ENCODE peak calls at places on chromosomes 16 and 17, in ten cellular contexts. W is sigmoid colon; H is heart right ventricle; E is CD4-positive, alpha-beta memory T cell; F is cardiac muscle cell; I is mammary epithelial cell; V is aorta; A is GM23338; Z is adrenal gland; P is Caco-2. G is an unnamed sample. For H3K36me3 and H3K4me1, the result is how much of the 10 kb centered on the place peaks cover.

GRCh38 chr16:77496934-77497333 is 62.1 kb upstream of the ADAMTS18 start:
- DNase-seq in W (no peak), H (no peak), E (no peak), F (no peak), I (no peak), V (no peak), A (no peak), Z (no peak), P (no peak), G (no peak)

GRCh38 chr16:87108941-87109340 is 208.3 kb downstream of the C16orf95 start:
- DNase-seq in W (peak), H (no peak), E (no peak), F (no peak), I (peak), V (no peak), A (no peak), Z (no peak), P (no peak), G (no peak)

GRCh38 chr17:57401556-57402488 is 145.5 kb downstream of the MSI2 start:
- DNase-seq in W (no peak), H (no peak), E (no peak), F (no peak), I (no peak), V (no peak), A (peak), Z (no peak), P (no peak), G (no peak)

GRCh38 chr16:57356547-57356946 is 2.0 kb upstream of the CCL22 start:
- DNase-seq in W (no peak), H (no peak), E (no peak), F (no peak), I (no peak), V (no peak), A (no peak), Z (no peak), P (no peak), G (no peak)

GRCh38 chr16:15790458-15790857 is 66.4 kb downstream of the MYH11 start:
- DNase-seq in W (no peak), H (no peak), E (no peak), F (no peak), I (no peak), V (no peak), A (no peak), Z (peak), P (no peak), G (no peak)

GRCh38 chr17:62125307-62125706 is 60.2 kb upstream of the MED13 start:
- DNase-seq in W (no peak), H (no peak), E (no peak), F (no peak), I (no peak), V (no peak), A (no peak), Z (no peak), P (no peak), G (no peak)

GRCh38 chr17:57366558-57367351 is 110.4 kb downstream of the MSI2 start:
- DNase-seq in W (no peak), H (no peak), E (no peak), F (no peak), I (no peak), V (no peak), A (no peak), Z (no peak), P (peak), G (no peak)

GRCh38 chr16:54325616-54326265 is 39.2 kb upstream of the IRX3 start:
- DNase-seq in W (peak), H (no peak), E (no peak), F (no peak), I (no peak), V (no peak), A (no peak), Z (no peak), P (no peak), G (no peak)

GRCh38 chr17:79053251-79053925 is 21.2 kb upstream of the ENGASE start:
- DNase-seq in W (peak), H (no peak), E (no peak), F (no peak), I (no peak), V (peak), A (no peak), Z (no peak), P (no peak), G (no peak)

GRCh38 chr16:89413811-89414585 is 76.4 kb downstream of the ANKRD11 start:
- DNase-seq in W (no peak), H (peak), E (no peak), F (no peak), I (no peak), V (peak), A (no peak), Z (no peak), P (no peak), G (no peak)

GRCh38 chr17:16384557-16384956 is 3.7 kb downstream of the UBB start:
- DNase-seq in W (no peak), H (no peak), E (no peak), F (no peak), I (no peak), V (no peak), A (no peak), Z (no peak), P (no peak), G (no peak)

GRCh38 chr17:36856169-36856568 is 81.1 kb upstream of the LHX1 start:
- DNase-seq in W (no peak), H (no peak), E (no peak), F (no peak), I (peak), V (no peak), A (no peak), Z (no peak), P (no peak), G (no peak)

GRCh38 chr16:78134944-78135619 is 35.6 kb downstream of the WWOX start:
- DNase-seq in W (no peak), H (no peak), E (no peak), F (no peak), I (no peak), V (no peak), A (no peak), Z (no peak), P (no peak), G (no peak)

GRCh38 chr17:47812146-47812920 is 9.3 kb downstream of the OSBPL7 start:
- DNase-seq in W (peak), H (no peak), E (no peak), F (no peak), I (no peak), V (peak), A (no peak), Z (no peak), P (peak), G (no peak)

GRCh38 chr17:63838586-63839184 is 3.8 kb downstream of the SMARCD2 start:
- DNase-seq in W (peak), H (peak), E (no peak), F (peak), I (peak), V (peak), A (peak), Z (peak), P (peak), G (no peak)

GRCh38 chr16:57786632-57787518 is 15.4 kb downstream of the KIFC3 start:
- DNase-seq in W (peak), H (peak), E (no peak), F (no peak), I (no peak), V (no peak), A (no peak), Z (peak), P (no peak), G (no peak)

GRCh38 chr16:11711662-11712061 is 31.0 kb downstream of the TXNDC11 start:
- DNase-seq in W (no peak), H (no peak), E (no peak), F (no peak), I (no peak), V (no peak), A (no peak), Z (no peak), P (no peak), G (no peak)

GRCh38 chr16:20669691-20670090 is 27.8 kb downstream of the ACSM1 start:
- DNase-seq in W (no peak), H (no peak), E (no peak), F (no peak), I (no peak), V (no peak), A (no peak), Z (no peak), P (no peak), G (no peak)

GRCh38 chr17:41651625-41652460 is 27.5 kb upstream of the KRT17 start:
- DNase-seq in W (peak), H (no peak), E (no peak), F (no peak), I (peak), V (peak), A (no peak), Z (no peak), P (no peak), G (no peak)

GRCh38 chr16:3965306-3965705 is 84.8 kb upstream of the CREBBP start:
- DNase-seq in W (no peak), H (no peak), E (no peak), F (no peak), I (no peak), V (no peak), A (no peak), Z (no peak), P (no peak), G (no peak)

GRCh38 chr16:79267146-79267545 is 333.4 kb downstream of the MAF start:
- DNase-seq in W (no peak), H (no peak), E (no peak), F (no peak), I (no peak), V (no peak), A (no peak), Z (no peak), P (no peak), G (no peak)

GRCh38 chr17:41777579-41778188 is 8.8 kb downstream of the JUP start:
- DNase-seq in W (peak), H (peak), E (no peak), F (peak), I (peak), V (peak), A (no peak), Z (peak), P (no peak), G (no peak)

GRCh38 chr17:2755941-2756724 is 6.7 kb upstream of the CCDC92B start:
- DNase-seq in W (no peak), H (no peak), E (no peak), F (no peak), I (no peak), V (no peak), A (peak), Z (no peak), P (peak), G (peak)

GRCh38 chr16:57537596-57538234 is 1.3 kb upstream of the CCDC102A start:
- DNase-seq in W (no peak), H (no peak), E (no peak), F (no peak), I (no peak), V (no peak), A (no peak), Z (no peak), P (no peak), G (no peak)

GRCh38 chr17:34068506-34069035 is 186.5 kb upstream of the CCL2 start:
- DNase-seq in W (no peak), H (no peak), E (no peak), F (no peak), I (no peak), V (no peak), A (no peak), Z (no peak), P (no peak), G (no peak)

GRCh38 chr17:76053230-76054111 is 18.8 kb downstream of the SRP68 start:
- DNase-seq in W (no peak), H (no peak), E (no peak), F (peak), I (peak), V (no peak), A (no peak), Z (no peak), P (no peak), G (no peak)

GRCh38 chr16:50641818-50642187 is 39.3 kb downstream of the SNX20 start:
- DNase-seq in W (no peak), H (no peak), E (no peak), F (no peak), I (no peak), V (no peak), A (no peak), Z (no peak), P (no peak), G (no peak)

GRCh38 chr16:84741351-84741791 is 41.6 kb downstream of the USP10 start:
- DNase-seq in W (no peak), H (no peak), E (no peak), F (peak), I (no peak), V (no peak), A (no peak), Z (peak), P (no peak), G (no peak)

GRCh38 chr16:2770057-2770780 is 6.9 kb downstream of the ELOB start:
- DNase-seq in W (no peak), H (no peak), E (no peak), F (no peak), I (no peak), V (peak), A (no peak), Z (no peak), P (no peak), G (peak)

GRCh38 chr17:75078097-75079022 is 9.4 kb upstream of the SLC16A5 start:
- DNase-seq in W (no peak), H (no peak), E (no peak), F (peak), I (peak), V (peak), A (no peak), Z (peak), P (peak), G (no peak)

GRCh38 chr17:78117027-78117981 is 11.3 kb downstream of the TMC6 start:
- DNase-seq in W (no peak), H (no peak), E (no peak), F (no peak), I (no peak), V (no peak), A (peak), Z (no peak), P (no peak), G (no peak)

GRCh38 chr16:13436641-13437423 is 483.1 kb upstream of the ERCC4 start:
- DNase-seq in W (no peak), H (no peak), E (no peak), F (no peak), I (peak), V (no peak), A (no peak), Z (no peak), P (no peak), G (no peak)

GRCh38 chr17:57422574-57423164 is 166.3 kb downstream of the MSI2 start:
- DNase-seq in W (no peak), H (no peak), E (no peak), F (peak), I (peak), V (peak), A (no peak), Z (peak), P (no peak), G (no peak)

GRCh38 chr17:49217651-49218413 is 7.3 kb downstream of the ABI3 start:
- DNase-seq in W (peak), H (peak), E (peak), F (no peak), I (no peak), V (peak), A (no peak), Z (peak), P (peak), G (no peak)

GRCh38 chr17:2144701-2145100 is 89.8 kb downstream of the HIC1 start:
- DNase-seq in W (no peak), H (no peak), E (no peak), F (no peak), I (no peak), V (no peak), A (no peak), Z (no peak), P (no peak), G (no peak)

GRCh38 chr17:78263063-78263735 is 31.8 kb downstream of the TMEM235 start:
- DNase-seq in W (no peak), H (peak), E (no peak), F (peak), I (no peak), V (peak), A (no peak), Z (peak), P (no peak), G (no peak)

GRCh38 chr16:57620316-57621231 is 7.9 kb upstream of the ADGRG1 start:
- DNase-seq in W (peak), H (no peak), E (no peak), F (no peak), I (peak), V (peak), A (peak), Z (no peak), P (peak), G (no peak)

GRCh38 chr17:18323007-18323406 is 7.9 kb downstream of the SMCR8 start:
- DNase-seq in W (peak), H (no peak), E (no peak), F (no peak), I (peak), V (no peak), A (no peak), Z (peak), P (no peak), G (no peak)
- H3K36me3 ChIP-seq in W (under half), H (under half), E (half or more), F (under half), I (under half), V (under half), A (under half), Z (under half), P (under half), G (under half)

GRCh38 chr17:19748807-19749193 is 702 bp upstream of the ALDH3A1 start:
- DNase-seq in W (no peak), H (no peak), E (no peak), F (no peak), I (no peak), V (no peak), A (no peak), Z (no peak), P (no peak), G (no peak)
- H3K4me3 ChIP-seq in W (no peak), H (no peak), E (no peak), F (no peak), I (no peak), V (no peak), A (no peak), Z (no peak), P (no peak), G (no peak)

GRCh38 chr17:69677130-69677529 is 262.6 kb downstream of the MAP2K6 start:
- DNase-seq in W (no peak), H (no peak), E (no peak), F (no peak), I (no peak), V (no peak), A (no peak), Z (no peak), P (no peak), G (no peak)
- H3K4me1 ChIP-seq in W (under half), H (under half), E (under half), F (under half), I (under half), V (under half), A (under half), Z (under half), P (under half), G (under half)

DNA sequence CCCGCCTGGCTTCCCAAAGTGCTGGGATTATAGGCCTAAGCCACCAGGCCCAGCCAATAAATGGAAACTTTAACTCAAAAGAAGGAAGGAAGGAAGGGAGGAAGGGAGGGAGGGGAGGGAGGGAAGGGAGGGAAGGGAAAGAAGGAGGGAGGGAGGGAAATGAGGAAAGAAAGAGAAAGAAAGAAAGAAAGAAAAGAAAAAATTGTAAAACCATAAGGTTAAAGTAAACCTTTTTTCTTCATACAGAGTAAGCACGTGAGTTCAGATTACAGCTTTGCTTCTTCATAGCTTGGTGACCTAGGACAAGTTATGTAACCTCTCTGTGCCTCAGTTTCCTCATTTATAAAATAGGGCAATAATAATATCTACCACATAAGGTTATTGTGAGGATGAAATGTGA is 26.0 kb downstream of the LRRC37B start:
- DNase-seq in W (no peak), H (no peak), E (no peak), F (no peak), I (no peak), V (no peak), A (no peak), Z (no peak), P (no peak), G (no peak)
- H3K36me3 ChIP-seq in W (under half), H (under half), E (under half), F (under half), I (under half), V (under half), A (under half), Z (under half), P (under half), G (under half)

GRCh38 chr17:28169621-28170349 is 127.3 kb downstream of the NLK start:
- DNase-seq in W (no peak), H (no peak), E (no peak), F (no peak), I (no peak), V (no peak), A (no peak), Z (no peak), P (no peak), G (no peak)

GRCh38 chr17:28174352-28175046 is 132.0 kb downstream of the NLK start:
- DNase-seq in W (no peak), H (no peak), E (peak), F (no peak), I (peak), V (no peak), A (no peak), Z (no peak), P (no peak), G (no peak)

GRCh38 chr17:28173801-28174200 is 131.3 kb downstream of the NLK start:
- DNase-seq in W (no peak), H (no peak), E (no peak), F (peak), I (no peak), V (no peak), A (peak), Z (no peak), P (no peak), G (no peak)

GRCh38 chr17:28170771-28171170 is 128.3 kb downstream of the NLK start:
- DNase-seq in W (no peak), H (no peak), E (no peak), F (no peak), I (no peak), V (no peak), A (no peak), Z (no peak), P (no peak), G (no peak)

GRCh38 chr17:28173071-28173561 is 130.6 kb downstream of the NLK start:
- DNase-seq in W (no peak), H (no peak), E (no peak), F (peak), I (no peak), V (no peak), A (peak), Z (no peak), P (no peak), G (no peak)
- H3K4me3 ChIP-seq in W (no peak), H (no peak), E (no peak), F (no peak), I (no peak), V (no peak), A (no peak), Z (no peak), P (no peak), G (no peak)

GRCh38 chr17:21140911-21141310 is 14.1 kb downstream of the DHRS7B start:
- DNase-seq in W (no peak), H (no peak), E (no peak), F (no peak), I (no peak), V (no peak), A (no peak), Z (no peak), P (no peak), G (no peak)

GRCh38 chr17:21149626-21150025 is 22.9 kb downstream of the DHRS7B start:
- DNase-seq in W (no peak), H (no peak), E (no peak), F (no peak), I (no peak), V (no peak), A (no peak), Z (no peak), P (no peak), G (no peak)

GRCh38 chr17:21143695-21144094 is 16.9 kb downstream of the DHRS7B start:
- DNase-seq in W (no peak), H (no peak), E (no peak), F (no peak), I (no peak), V (no peak), A (no peak), Z (no peak), P (no peak), G (no peak)

GRCh38 chr17:21146362-21147021 is 19.7 kb downstream of the DHRS7B start:
- DNase-seq in W (no peak), H (no peak), E (no peak), F (no peak), I (no peak), V (no peak), A (no peak), Z (no peak), P (no peak), G (no peak)
- H3K4me1 ChIP-seq in W (under half), H (under half), E (under half), F (under half), I (under half), V (under half), A (under half), Z (under half), P (under half), G (under half)

GRCh38 chr17:82246040-82246364 is 17.2 kb downstream of the SLC16A3 start:
- DNase-seq in W (peak), H (no peak), E (no peak), F (no peak), I (no peak), V (no peak), A (no peak), Z (no peak), P (no peak), G (no peak)
- H3K36me3 ChIP-seq in W (half or more), H (half or more), E (half or more), F (half or more), I (under half), V (under half), A (under half), Z (under half), P (under half), G (half or more)

GRCh38 chr17:61015966-61016365 is 338.3 kb downstream of the BCAS3 start:
- DNase-seq in W (no peak), H (no peak), E (no peak), F (no peak), I (no peak), V (no peak), A (no peak), Z (no peak), P (no peak), G (no peak)
- H3K4me3 ChIP-seq in W (no peak), H (no peak), E (no peak), F (no peak), I (no peak), V (no peak), A (no peak), Z (no peak), P (no peak), G (no peak)

G was measured in HAP-1.